ENCODE peak calls at places on chromosomes 13 and 19, in seven cellular contexts. H, L, Z, K, J, P and X are unnamed samples.

GRCh38 chr13:97191143-97191542 is 31.0 kb upstream of the MBNL2 start:
- DNase-seq in H (no peak), L (no peak), Z (peak), K (no peak), J (no peak), P (no peak), X (no peak)

GRCh38 chr13:83825676-83826075 is 56.6 kb downstream of the SLITRK1 start:
- DNase-seq in H (no peak), L (no peak), Z (peak), K (no peak), J (no peak), P (no peak), X (no peak)

GRCh38 chr13:110419391-110419791 is 112.3 kb downstream of the COL4A2 start:
- DNase-seq in H (no peak), L (no peak), Z (no peak), K (peak), J (no peak), P (no peak), X (peak)

GRCh38 chr13:40121711-40122110 is 466.2 kb downstream of the COG6 start:
- DNase-seq in H (no peak), L (no peak), Z (no peak), K (no peak), J (no peak), P (no peak), X (no peak)

GRCh38 chr13:80363890-80364503 is 23.1 kb upstream of the SPRY2 start:
- DNase-seq in H (peak), L (peak), Z (peak), K (peak), J (no peak), P (no peak), X (peak)

GRCh38 chr19:28882818-28883217 is 330.1 kb downstream of the UQCRFS1 start:
- DNase-seq in H (no peak), L (no peak), Z (peak), K (no peak), J (no peak), P (no peak), X (no peak)

GRCh38 chr19:14165986-14166385 is 29.6 kb upstream of the ASF1B start:
- DNase-seq in H (no peak), L (no peak), Z (no peak), K (no peak), J (no peak), P (no peak), X (no peak)

GRCh38 chr19:29612801-29613595 is 6.9 kb downstream of the POP4 start:
- DNase-seq in H (no peak), L (no peak), Z (no peak), K (no peak), J (no peak), P (no peak), X (no peak)

GRCh38 chr13:73913043-73913740 is 221.0 kb downstream of the KLF12 start:
- DNase-seq in H (peak), L (peak), Z (no peak), K (peak), J (no peak), P (no peak), X (peak)

GRCh38 chr13:102598061-102598460 is 1.3 kb downstream of the TPP2 start:
- DNase-seq in H (peak), L (peak), Z (no peak), K (peak), J (no peak), P (no peak), X (no peak)

GRCh38 chr19:45442927-45443461 is 19.3 kb upstream of the ERCC1 start:
- DNase-seq in H (no peak), L (peak), Z (no peak), K (no peak), J (no peak), P (no peak), X (peak)

GRCh38 chr19:35295792-35296462 is 4.0 kb downstream of the MAG start:
- DNase-seq in H (no peak), L (no peak), Z (no peak), K (no peak), J (no peak), P (peak), X (no peak)

GRCh38 chr13:110436276-110436675 is 125.2 kb downstream of the RAB20 start:
- DNase-seq in H (no peak), L (peak), Z (no peak), K (peak), J (no peak), P (no peak), X (no peak)

GRCh38 chr19:33797821-33798633 is 1.4 kb downstream of the KCTD15 start:
- DNase-seq in H (no peak), L (peak), Z (no peak), K (peak), J (peak), P (no peak), X (peak)

GRCh38 chr19:35462476-35462953 is 14.5 kb downstream of the FFAR2 start:
- DNase-seq in H (no peak), L (no peak), Z (peak), K (no peak), J (no peak), P (peak), X (no peak)

GRCh38 chr13:80469841-80470378 is 129.0 kb upstream of the SPRY2 start:
- DNase-seq in H (no peak), L (peak), Z (no peak), K (peak), J (peak), P (no peak), X (peak)

GRCh38 chr19:14072535-14073231 is at the start of gene MISP3:
- DNase-seq in H (no peak), L (no peak), Z (no peak), K (peak), J (peak), P (no peak), X (no peak)

GRCh38 chr13:21152251-21152899 is 24.0 kb downstream of the SKA3 start:
- DNase-seq in H (no peak), L (no peak), Z (no peak), K (no peak), J (no peak), P (no peak), X (no peak)

GRCh38 chr13:94660695-94661324 is 51.5 kb downstream of the SOX21 start:
- DNase-seq in H (peak), L (peak), Z (peak), K (peak), J (no peak), P (no peak), X (peak)

GRCh38 chr19:9309974-9310446 is 372 bp upstream of the ZNF699 start:
- DNase-seq in H (peak), L (peak), Z (no peak), K (peak), J (peak), P (no peak), X (peak)

GRCh38 chr19:42279148-42279901 is 10.3 kb downstream of the CIC start:
- DNase-seq in H (no peak), L (no peak), Z (no peak), K (no peak), J (no peak), P (no peak), X (no peak)

GRCh38 chr19:1407662-1408299 is 395 bp downstream of the DAZAP1 start:
- DNase-seq in H (peak), L (no peak), Z (no peak), K (no peak), J (peak), P (peak), X (no peak)

GRCh38 chr19:45852941-45853340 is 10.0 kb downstream of the SYMPK start:
- DNase-seq in H (no peak), L (no peak), Z (no peak), K (no peak), J (no peak), P (no peak), X (no peak)

GRCh38 chr13:35733832-35734231 is 257.3 kb upstream of the MAB21L1 start:
- DNase-seq in H (no peak), L (no peak), Z (no peak), K (peak), J (no peak), P (no peak), X (peak)

GRCh38 chr13:110610955-110611595 is 4.3 kb upstream of the NAXD start:
- DNase-seq in H (no peak), L (peak), Z (peak), K (no peak), J (no peak), P (no peak), X (no peak)

GRCh38 chr19:41531438-41532311 is 44.3 kb upstream of the CEACAM21 start:
- DNase-seq in H (peak), L (peak), Z (peak), K (peak), J (peak), P (peak), X (peak)

GRCh38 chr13:31538067-31539042 is 201.0 kb upstream of the RXFP2 start:
- DNase-seq in H (peak), L (peak), Z (no peak), K (peak), J (no peak), P (no peak), X (peak)

GRCh38 chr13:48902421-48902820 is 73.3 kb upstream of the FNDC3A start:
- DNase-seq in H (peak), L (peak), Z (no peak), K (peak), J (no peak), P (no peak), X (peak)

GRCh38 chr19:10961763-10962536 is 1.1 kb downstream of the SMARCA4 start:
- DNase-seq in H (no peak), L (peak), Z (no peak), K (no peak), J (no peak), P (no peak), X (peak)